ENCODE peak calls at places on chromosome 20, in five cellular contexts. J is epithelial cell of proximal tubule, I is PC-3, C is AG10803, F is kidney epithelial cell. E is an unnamed sample.

GRCh38 chr20:8255945-8256632 is 124.0 kb downstream of the PLCB1 start:
- DNase-seq in J (no peak), I (no peak), C (no peak), F (no peak), E (no peak)

GRCh38 chr20:58339741-58340140 is 30.2 kb downstream of the RAB22A start:
- DNase-seq in J (no peak), I (no peak), C (no peak), F (no peak), E (no peak)

GRCh38 chr20:52001999-52002666 is 189.4 kb downstream of the ZFP64 start:
- DNase-seq in J (no peak), I (peak), C (no peak), F (no peak), E (no peak)

GRCh38 chr20:51532577-51533191 is 9.8 kb downstream of the NFATC2 start:
- DNase-seq in J (no peak), I (peak), C (peak), F (no peak), E (no peak)

GRCh38 chr20:4613718-4614620 is 107.7 kb upstream of the PRND start:
- DNase-seq in J (no peak), I (peak), C (peak), F (no peak), E (peak)

GRCh38 chr20:33719277-33719988 is 677 bp downstream of the PXMP4 start:
- DNase-seq in J (no peak), I (no peak), C (no peak), F (no peak), E (no peak)

GRCh38 chr20:9144643-9145042 is 75.8 kb downstream of the PLCB4 start:
- DNase-seq in J (no peak), I (no peak), C (no peak), F (no peak), E (no peak)

GRCh38 chr20:8292793-8293192 is 160.7 kb downstream of the PLCB1 start:
- DNase-seq in J (no peak), I (no peak), C (no peak), F (no peak), E (no peak)

GRCh38 chr20:59948828-59949720 is 8.9 kb downstream of the FAM217B start:
- DNase-seq in J (no peak), I (peak), C (peak), F (no peak), E (no peak)

GRCh38 chr20:61253264-61253639 is 1.2 kb downstream of the CDH4 start:
- DNase-seq in J (no peak), I (no peak), C (peak), F (no peak), E (no peak)

GRCh38 chr20:41423026-41423425 is 56.4 kb upstream of the EMILIN3 start:
- DNase-seq in J (no peak), I (no peak), C (peak), F (no peak), E (no peak)

GRCh38 chr20:41654292-41654691 is 36.1 kb upstream of the CHD6 start:
- DNase-seq in J (no peak), I (no peak), C (no peak), F (no peak), E (no peak)

GRCh38 chr20:53872081-53872541 is 198.3 kb downstream of the BCAS1 start:
- DNase-seq in J (no peak), I (no peak), C (peak), F (no peak), E (no peak)

GRCh38 chr20:30489604-30490003 is 767.9 kb upstream of the DEFB115 start:
- DNase-seq in J (no peak), I (no peak), C (no peak), F (no peak), E (no peak)

GRCh38 chr20:20712004-20712473 is 405 bp downstream of the RALGAPA2 start:
- DNase-seq in J (no peak), I (no peak), C (no peak), F (no peak), E (no peak)

GRCh38 chr20:50588034-50588736 is 78.0 kb downstream of the PTPN1 start:
- DNase-seq in J (no peak), I (peak), C (peak), F (no peak), E (no peak)

GRCh38 chr20:16785221-16785620 is 37.1 kb downstream of the OTOR start:
- DNase-seq in J (peak), I (no peak), C (peak), F (no peak), E (no peak)

GRCh38 chr20:45407783-45408645 is at the start of gene DBNDD2:
- DNase-seq in J (no peak), I (no peak), C (no peak), F (no peak), E (no peak)

GRCh38 chr20:38127920-38128528 is 37.0 kb downstream of the TGM2 start:
- DNase-seq in J (no peak), I (no peak), C (no peak), F (no peak), E (no peak)

GRCh38 chr20:57788936-57789613 is 79.3 kb upstream of the PMEPA1 start:
- DNase-seq in J (no peak), I (no peak), C (no peak), F (no peak), E (no peak)

GRCh38 chr20:44805991-44806729 is 4.2 kb downstream of the RIMS4 start:
- DNase-seq in J (no peak), I (no peak), C (peak), F (no peak), E (no peak)

GRCh38 chr20:45038747-45039469 is 62.0 kb downstream of the KCNS1 start:
- DNase-seq in J (no peak), I (no peak), C (peak), F (no peak), E (no peak)

GRCh38 chr20:56843386-56843785 is 214.3 kb downstream of the TFAP2C start:
- DNase-seq in J (no peak), I (no peak), C (no peak), F (no peak), E (no peak)

GRCh38 chr20:35473684-35474083 is 18.3 kb downstream of the CEP250 start:
- DNase-seq in J (no peak), I (no peak), C (no peak), F (no peak), E (no peak)

GRCh38 chr20:25344634-25345033 is 46.0 kb downstream of the ABHD12 start:
- DNase-seq in J (no peak), I (no peak), C (no peak), F (no peak), E (no peak)

GRCh38 chr20:58542411-58543095 is 27.4 kb upstream of the APCDD1L start:
- DNase-seq in J (no peak), I (peak), C (no peak), F (no peak), E (no peak)

GRCh38 chr20:33676121-33676520 is 1.9 kb upstream of the NECAB3 start:
- DNase-seq in J (no peak), I (no peak), C (no peak), F (no peak), E (no peak)

GRCh38 chr20:25145131-25145530 is 50.4 kb upstream of the ENTPD6 start:
- DNase-seq in J (no peak), I (no peak), C (no peak), F (no peak), E (no peak)

GRCh38 chr20:3908667-3909066 is 19.5 kb downstream of the PANK2 start:
- DNase-seq in J (no peak), I (no peak), C (no peak), F (no peak), E (no peak)

GRCh38 chr20:38644588-38644987 is 43.0 kb downstream of the ARHGAP40 start:
- DNase-seq in J (no peak), I (no peak), C (no peak), F (no peak), E (no peak)

GRCh38 chr20:22515264-22515663 is 69.1 kb downstream of the FOXA2 start:
- DNase-seq in J (no peak), I (no peak), C (no peak), F (no peak), E (no peak)

GRCh38 chr20:23095504-23095903 is 9.4 kb upstream of the CD93 start:
- DNase-seq in J (no peak), I (no peak), C (no peak), F (no peak), E (no peak)

GRCh38 chr20:3995067-3995748 is 20.1 kb downstream of the RNF24 start:
- DNase-seq in J (no peak), I (peak), C (peak), F (no peak), E (no peak)

GRCh38 chr20:14434379-14435136 is 97.1 kb upstream of the FLRT3 start:
- DNase-seq in J (no peak), I (peak), C (no peak), F (peak), E (no peak)

GRCh38 chr20:57600324-57601210 is 19.7 kb downstream of the ZBP1 start:
- DNase-seq in J (no peak), I (peak), C (no peak), F (no peak), E (no peak)

GRCh38 chr20:49343246-49343645 is 65.4 kb upstream of the ZNFX1 start:
- DNase-seq in J (no peak), I (peak), C (no peak), F (no peak), E (no peak)
- TF ChIP-seq CTCF in J (no peak), I (no peak), C (no peak), F (no peak), E (no peak)

DNA sequence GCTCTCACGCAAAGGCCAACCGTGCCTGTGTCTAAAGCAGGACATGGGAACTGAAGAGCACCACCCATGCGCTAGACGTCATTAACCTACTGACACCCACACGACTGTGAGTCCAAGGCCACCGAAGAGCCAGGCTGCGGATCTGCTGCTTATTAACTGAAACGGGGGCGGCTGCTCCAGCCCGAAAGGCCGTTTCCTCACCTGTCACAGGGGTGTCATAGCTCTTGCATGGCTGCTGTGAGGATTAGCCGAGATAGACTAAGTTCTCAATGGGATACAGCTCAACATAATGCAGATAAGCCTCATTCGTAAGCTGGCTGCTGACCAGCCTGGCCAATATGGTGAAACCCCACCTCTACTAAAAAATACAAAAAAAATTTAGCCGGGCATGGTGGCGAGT is 26.7 kb downstream of the OVOL2 start:
- DNase-seq in J (no peak), I (no peak), C (no peak), F (no peak), E (no peak)
- H3K4me3 ChIP-seq in J (no peak), I (no peak), C (no peak), F (no peak), E (no peak)

GRCh38 chr20:5807431-5807830 is 57.2 kb downstream of the SHLD1 start:
- DNase-seq in J (no peak), I (no peak), C (no peak), F (peak), E (no peak)

GRCh38 chr20:5806457-5807263 is 56.5 kb downstream of the SHLD1 start:
- DNase-seq in J (no peak), I (peak), C (no peak), F (no peak), E (no peak)

GRCh38 chr20:5808901-5809300 is 58.7 kb downstream of the SHLD1 start:
- DNase-seq in J (no peak), I (no peak), C (no peak), F (no peak), E (no peak)

GRCh38 chr20:5811746-5812145 is 61.5 kb downstream of the SHLD1 start:
- DNase-seq in J (no peak), I (no peak), C (no peak), F (no peak), E (no peak)

GRCh38 chr20:5809495-5809894 is 59.3 kb downstream of the SHLD1 start:
- DNase-seq in J (no peak), I (peak), C (no peak), F (no peak), E (no peak)
- TF ChIP-seq CTCF in J (no peak), I (peak), C (no peak), F (no peak), E (no peak)

GRCh38 chr20:63697868-63698545 is 1.6 kb downstream of the TNFRSF6B start:
- DNase-seq in J (no peak), I (no peak), C (no peak), F (no peak), E (no peak)
- H3K4me3 ChIP-seq in J (peak), I (peak), C (no peak), F (peak), E (no peak)

GRCh38 chr20:31678389-31679356 is 41.0 kb downstream of the COX4I2 start:
- DNase-seq in J (no peak), I (peak), C (peak), F (no peak), E (no peak)

GRCh38 chr20:31674895-31675827 is 37.4 kb downstream of the COX4I2 start:
- DNase-seq in J (no peak), I (peak), C (peak), F (no peak), E (no peak)

GRCh38 chr20:31675828-31676533 is 38.3 kb downstream of the COX4I2 start:
- DNase-seq in J (no peak), I (peak), C (no peak), F (no peak), E (no peak)

GRCh38 chr20:31677553-31678260 is 40.0 kb downstream of the COX4I2 start:
- DNase-seq in J (no peak), I (peak), C (no peak), F (no peak), E (no peak)

DNA sequence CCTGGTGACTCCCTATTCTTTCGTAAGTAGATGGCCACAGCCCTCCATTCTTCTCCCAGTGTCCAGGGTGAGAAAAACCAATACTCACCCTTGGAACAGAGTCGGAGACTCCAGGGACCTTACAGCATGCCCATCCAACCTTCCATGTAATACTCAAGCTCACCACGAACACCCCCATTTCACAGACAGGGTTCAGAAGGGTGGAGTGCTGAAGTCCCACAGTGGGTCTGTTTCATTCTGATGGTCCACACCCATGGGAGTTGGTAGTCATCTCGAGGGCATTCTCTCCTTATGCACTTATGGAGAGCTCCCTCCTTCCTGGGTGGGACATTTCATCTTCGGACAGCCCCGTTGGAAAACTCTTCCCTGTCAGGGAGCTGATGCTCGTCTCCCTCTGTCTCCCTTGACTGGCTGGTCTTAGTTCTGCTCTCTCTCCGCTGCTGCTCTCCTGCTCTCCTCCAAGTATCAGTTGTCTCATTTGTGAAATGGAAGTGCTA is 38.9 kb downstream of the COX4I2 start:
- DNase-seq in J (no peak), I (peak), C (no peak), F (no peak), E (no peak)
- TF ChIP-seq CTCF in J (no peak), I (no peak), C (no peak), F (no peak), E (no peak)

GRCh38 chr20:1423206-1423605 is 30.4 kb upstream of the FKBP1A start:
- DNase-seq in J (no peak), I (no peak), C (no peak), F (no peak), E (no peak)

GRCh38 chr20:1426231-1426849 is 33.5 kb upstream of the FKBP1A start:
- DNase-seq in J (no peak), I (no peak), C (no peak), F (no peak), E (no peak)

GRCh38 chr20:1423625-1424106 is 30.8 kb upstream of the FKBP1A start:
- DNase-seq in J (no peak), I (peak), C (peak), F (no peak), E (no peak)

GRCh38 chr20:1422756-1423155 is 29.9 kb upstream of the FKBP1A start:
- DNase-seq in J (no peak), I (peak), C (no peak), F (no peak), E (no peak)

DNA sequence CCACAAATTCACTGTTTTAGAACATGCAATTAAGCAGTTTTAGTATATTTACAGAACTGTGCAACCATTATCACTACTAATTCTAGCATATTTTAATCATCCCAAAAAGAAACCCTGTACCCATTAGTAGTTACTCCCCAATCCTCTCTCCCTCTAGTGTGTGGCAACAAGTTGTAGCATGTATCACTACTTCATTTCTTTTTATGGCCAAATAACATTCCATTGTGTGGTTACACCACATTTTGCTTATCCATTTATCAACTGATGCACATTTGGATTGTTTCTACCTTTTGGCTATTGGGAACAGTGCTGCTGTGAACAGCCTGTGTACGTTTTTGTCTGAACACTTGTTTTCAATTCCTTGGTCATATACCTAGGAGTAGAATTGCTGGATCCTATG is 31.5 kb upstream of the FKBP1A start:
- DNase-seq in J (no peak), I (no peak), C (peak), F (no peak), E (no peak)
- H3K4me3 ChIP-seq in J (no peak), I (no peak), C (no peak), F (no peak), E (no peak)

GRCh38 chr20:10445758-10446157 is 10.7 kb downstream of the SLX4IP start:
- DNase-seq in J (no peak), I (no peak), C (no peak), F (no peak), E (no peak)

GRCh38 chr20:10447028-10447427 is 11.9 kb downstream of the SLX4IP start:
- DNase-seq in J (no peak), I (peak), C (peak), F (no peak), E (peak)

GRCh38 chr20:10449270-10449669 is 14.2 kb downstream of the SLX4IP start:
- DNase-seq in J (no peak), I (no peak), C (no peak), F (no peak), E (no peak)

GRCh38 chr20:10443936-10444335 is 8.8 kb downstream of the SLX4IP start:
- DNase-seq in J (no peak), I (no peak), C (no peak), F (no peak), E (no peak)

DNA sequence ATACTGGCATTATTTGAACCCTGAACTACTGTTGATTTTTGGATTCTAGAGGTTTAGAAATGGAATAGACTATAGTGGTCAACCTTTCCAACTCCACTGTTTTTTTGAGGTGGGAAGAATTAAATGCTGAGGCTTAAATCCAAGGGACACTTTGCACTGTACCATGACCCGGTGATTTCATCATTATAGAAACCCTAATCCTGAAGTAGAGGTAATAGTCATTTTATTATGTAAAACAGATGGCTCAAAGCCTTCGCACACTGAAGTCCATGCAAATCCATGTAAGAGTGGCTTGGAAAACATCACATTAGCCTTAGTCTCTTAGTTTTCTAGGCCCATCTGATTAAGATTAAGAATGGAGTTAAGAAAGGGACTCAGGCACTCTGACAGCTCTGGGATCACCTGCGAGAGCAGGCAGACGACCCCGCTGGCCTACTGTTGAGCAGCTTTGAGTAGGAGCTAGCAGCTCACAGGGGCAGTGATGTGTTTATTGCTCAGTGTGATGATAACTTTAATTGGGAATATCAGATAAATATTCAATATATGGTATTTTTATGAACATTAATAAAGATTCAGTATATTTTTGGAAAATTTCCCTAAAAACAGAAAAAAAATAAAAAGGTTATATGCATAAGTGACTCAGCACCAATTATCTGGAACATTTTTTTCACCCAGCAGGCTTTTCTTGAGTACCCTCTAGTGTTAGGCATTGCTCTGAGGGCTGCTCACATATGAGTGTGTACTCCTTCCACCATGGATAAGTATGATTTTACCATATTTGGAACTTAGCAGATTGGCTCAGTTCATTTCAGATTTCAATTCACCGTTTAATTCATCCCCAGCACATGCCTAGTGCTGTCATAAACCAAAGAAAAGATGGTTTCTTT is 13.4 kb downstream of the SLX4IP start:
- DNase-seq in J (no peak), I (no peak), C (peak), F (no peak), E (no peak)
- TF ChIP-seq CTCF in J (no peak), I (no peak), C (no peak), F (no peak), E (no peak)

E was measured in GM12864.